ENCODE peak calls at places on chromosomes 3 and 15, in seven cellular contexts. One of them, this sample, is unnamed.
A peak's percentile ranks its signal among the peaks of the same experiment; 100 is the strongest.

GRCh38 chr3:148466143-148466542 is 231.6 kb upstream of the AGTR1 start:
- DNase-seq in fibroblast of pulmonary artery: peak; percentile 45
- DNase-seq in progenitor cell of endocrine pancreas: no peak
- DNase-seq in HTR-8/SVneo: peak; percentile 3
- DNase-seq in stimulated activated naive CD8-positive, alpha-beta T cell treated with anti-CD3 and anti-CD28 coated beads, Interleukin-15, amount 100 ng/mL, for 72 hours: no peak
- DNase-seq in NCI-H2171 treated with DMSO at 0.1 percent for 48 hours: no peak
- DNase-seq in putamen: peak; percentile 26
- DNase-seq in this sample: no peak

GRCh38 chr3:43525941-43526607 is 95.7 kb downstream of the ANO10 start:
- DNase-seq in NCI-H2171 treated with DMSO at 0.1 percent for 48 hours: no peak
- DNase-seq in HTR-8/SVneo: no peak
- DNase-seq in putamen: no peak
- DNase-seq in fibroblast of pulmonary artery: peak; percentile 43
- DNase-seq in stimulated activated naive CD8-positive, alpha-beta T cell treated with anti-CD3 and anti-CD28 coated beads, Interleukin-15, amount 100 ng/mL, for 72 hours: no peak
- DNase-seq in progenitor cell of endocrine pancreas: no peak
- DNase-seq in this sample: peak; percentile 85

GRCh38 chr3:189270248-189270832 is 98.6 kb downstream of the TPRG1 start:
- DNase-seq in fibroblast of pulmonary artery: peak; percentile 78
- DNase-seq in HTR-8/SVneo: peak; percentile 51
- DNase-seq in progenitor cell of endocrine pancreas: peak; percentile 30
- DNase-seq in NCI-H2171 treated with DMSO at 0.1 percent for 48 hours: peak; percentile 78
- DNase-seq in putamen: peak; percentile 16
- DNase-seq in stimulated activated naive CD8-positive, alpha-beta T cell treated with anti-CD3 and anti-CD28 coated beads, Interleukin-15, amount 100 ng/mL, for 72 hours: peak; percentile 36
- DNase-seq in this sample: peak; percentile 88

GRCh38 chr15:83112233-83112958 is 5.0 kb downstream of the TM6SF1 start:
- DNase-seq in HTR-8/SVneo: peak; percentile 41
- DNase-seq in fibroblast of pulmonary artery: peak; percentile 84
- DNase-seq in progenitor cell of endocrine pancreas: no peak
- DNase-seq in stimulated activated naive CD8-positive, alpha-beta T cell treated with anti-CD3 and anti-CD28 coated beads, Interleukin-15, amount 100 ng/mL, for 72 hours: no peak
- DNase-seq in NCI-H2171 treated with DMSO at 0.1 percent for 48 hours: no peak
- DNase-seq in putamen: no peak
- DNase-seq in this sample: no peak

GRCh38 chr3:149763565-149763964 is 11.3 kb upstream of the COMMD2 start:
- DNase-seq in NCI-H2171 treated with DMSO at 0.1 percent for 48 hours: no peak
- DNase-seq in putamen: no peak
- DNase-seq in progenitor cell of endocrine pancreas: no peak
- DNase-seq in stimulated activated naive CD8-positive, alpha-beta T cell treated with anti-CD3 and anti-CD28 coated beads, Interleukin-15, amount 100 ng/mL, for 72 hours: no peak
- DNase-seq in HTR-8/SVneo: no peak
- DNase-seq in fibroblast of pulmonary artery: no peak
- DNase-seq in this sample: no peak

GRCh38 chr3:48432411-48433371 is 2.8 kb upstream of the PLXNB1 start:
- DNase-seq in fibroblast of pulmonary artery: no peak
- DNase-seq in putamen: no peak
- DNase-seq in HTR-8/SVneo: no peak
- DNase-seq in stimulated activated naive CD8-positive, alpha-beta T cell treated with anti-CD3 and anti-CD28 coated beads, Interleukin-15, amount 100 ng/mL, for 72 hours: no peak
- DNase-seq in NCI-H2171 treated with DMSO at 0.1 percent for 48 hours: no peak
- DNase-seq in progenitor cell of endocrine pancreas: no peak
- DNase-seq in this sample: peak; percentile 90

GRCh38 chr15:93252780-93253179 is 163.8 kb upstream of the RGMA start:
- DNase-seq in putamen: no peak
- DNase-seq in progenitor cell of endocrine pancreas: no peak
- DNase-seq in stimulated activated naive CD8-positive, alpha-beta T cell treated with anti-CD3 and anti-CD28 coated beads, Interleukin-15, amount 100 ng/mL, for 72 hours: no peak
- DNase-seq in fibroblast of pulmonary artery: no peak
- DNase-seq in HTR-8/SVneo: no peak
- DNase-seq in NCI-H2171 treated with DMSO at 0.1 percent for 48 hours: no peak
- DNase-seq in this sample: no peak

GRCh38 chr15:66238318-66238717 is 15.2 kb downstream of the MEGF11 start:
- DNase-seq in putamen: no peak
- DNase-seq in NCI-H2171 treated with DMSO at 0.1 percent for 48 hours: no peak
- DNase-seq in HTR-8/SVneo: no peak
- DNase-seq in fibroblast of pulmonary artery: no peak
- DNase-seq in progenitor cell of endocrine pancreas: no peak
- DNase-seq in stimulated activated naive CD8-positive, alpha-beta T cell treated with anti-CD3 and anti-CD28 coated beads, Interleukin-15, amount 100 ng/mL, for 72 hours: no peak
- DNase-seq in this sample: no peak

GRCh38 chr15:61227269-61228024 is 1.7 kb downstream of the RORA start:
- DNase-seq in NCI-H2171 treated with DMSO at 0.1 percent for 48 hours: peak; percentile 59
- DNase-seq in progenitor cell of endocrine pancreas: no peak
- DNase-seq in HTR-8/SVneo: peak; percentile 53
- DNase-seq in putamen: peak; percentile 15
- DNase-seq in fibroblast of pulmonary artery: peak; percentile 40
- DNase-seq in stimulated activated naive CD8-positive, alpha-beta T cell treated with anti-CD3 and anti-CD28 coated beads, Interleukin-15, amount 100 ng/mL, for 72 hours: no peak
- DNase-seq in this sample: peak; percentile 9

GRCh38 chr15:61835476-61836106 is 224.7 kb downstream of the VPS13C start:
- DNase-seq in HTR-8/SVneo: peak; percentile 61
- DNase-seq in putamen: peak; percentile 47
- DNase-seq in fibroblast of pulmonary artery: peak; percentile 67
- DNase-seq in progenitor cell of endocrine pancreas: peak; percentile 62
- DNase-seq in NCI-H2171 treated with DMSO at 0.1 percent for 48 hours: peak; percentile 83
- DNase-seq in stimulated activated naive CD8-positive, alpha-beta T cell treated with anti-CD3 and anti-CD28 coated beads, Interleukin-15, amount 100 ng/mL, for 72 hours: peak; percentile 52
- DNase-seq in this sample: peak; percentile 63

GRCh38 chr15:86164222-86164898 is 84.7 kb downstream of the AGBL1 start:
- DNase-seq in HTR-8/SVneo: no peak
- DNase-seq in NCI-H2171 treated with DMSO at 0.1 percent for 48 hours: no peak
- DNase-seq in stimulated activated naive CD8-positive, alpha-beta T cell treated with anti-CD3 and anti-CD28 coated beads, Interleukin-15, amount 100 ng/mL, for 72 hours: no peak
- DNase-seq in fibroblast of pulmonary artery: no peak
- DNase-seq in putamen: no peak
- DNase-seq in progenitor cell of endocrine pancreas: no peak
- DNase-seq in this sample: peak; percentile 39

GRCh38 chr15:31828594-31828993 is 201.7 kb upstream of the CHRNA7 start:
- DNase-seq in putamen: peak; percentile 47
- DNase-seq in progenitor cell of endocrine pancreas: no peak
- DNase-seq in stimulated activated naive CD8-positive, alpha-beta T cell treated with anti-CD3 and anti-CD28 coated beads, Interleukin-15, amount 100 ng/mL, for 72 hours: no peak
- DNase-seq in HTR-8/SVneo: no peak
- DNase-seq in fibroblast of pulmonary artery: no peak
- DNase-seq in NCI-H2171 treated with DMSO at 0.1 percent for 48 hours: no peak
- DNase-seq in this sample: no peak

GRCh38 chr15:74841761-74842385 is 1.1 kb downstream of the ULK3 start:
- DNase-seq in putamen: no peak
- DNase-seq in NCI-H2171 treated with DMSO at 0.1 percent for 48 hours: no peak
- DNase-seq in progenitor cell of endocrine pancreas: no peak
- DNase-seq in fibroblast of pulmonary artery: no peak
- DNase-seq in stimulated activated naive CD8-positive, alpha-beta T cell treated with anti-CD3 and anti-CD28 coated beads, Interleukin-15, amount 100 ng/mL, for 72 hours: no peak
- DNase-seq in HTR-8/SVneo: no peak
- DNase-seq in this sample: no peak

GRCh38 chr3:150349314-150350097 is 58.6 kb upstream of the TSC22D2 start:
- DNase-seq in HTR-8/SVneo: no peak
- DNase-seq in stimulated activated naive CD8-positive, alpha-beta T cell treated with anti-CD3 and anti-CD28 coated beads, Interleukin-15, amount 100 ng/mL, for 72 hours: no peak
- DNase-seq in progenitor cell of endocrine pancreas: no peak
- DNase-seq in putamen: peak; percentile 93
- DNase-seq in NCI-H2171 treated with DMSO at 0.1 percent for 48 hours: no peak
- DNase-seq in fibroblast of pulmonary artery: no peak
- DNase-seq in this sample: no peak

GRCh38 chr3:32822609-32823498 is 5.1 kb downstream of the TRIM71 start:
- DNase-seq in putamen: no peak
- DNase-seq in NCI-H2171 treated with DMSO at 0.1 percent for 48 hours: no peak
- DNase-seq in stimulated activated naive CD8-positive, alpha-beta T cell treated with anti-CD3 and anti-CD28 coated beads, Interleukin-15, amount 100 ng/mL, for 72 hours: no peak
- DNase-seq in progenitor cell of endocrine pancreas: no peak
- DNase-seq in fibroblast of pulmonary artery: no peak
- DNase-seq in HTR-8/SVneo: no peak
- DNase-seq in this sample: no peak

GRCh38 chr15:33398555-33398954 is 87.8 kb downstream of the RYR3 start:
- DNase-seq in fibroblast of pulmonary artery: no peak
- DNase-seq in putamen: peak; percentile 56
- DNase-seq in HTR-8/SVneo: no peak
- DNase-seq in stimulated activated naive CD8-positive, alpha-beta T cell treated with anti-CD3 and anti-CD28 coated beads, Interleukin-15, amount 100 ng/mL, for 72 hours: no peak
- DNase-seq in NCI-H2171 treated with DMSO at 0.1 percent for 48 hours: no peak
- DNase-seq in progenitor cell of endocrine pancreas: no peak
- DNase-seq in this sample: no peak

GRCh38 chr15:59994855-59995557 is 9.1 kb upstream of the FOXB1 start:
- DNase-seq in stimulated activated naive CD8-positive, alpha-beta T cell treated with anti-CD3 and anti-CD28 coated beads, Interleukin-15, amount 100 ng/mL, for 72 hours: no peak
- DNase-seq in fibroblast of pulmonary artery: no peak
- DNase-seq in putamen: no peak
- DNase-seq in HTR-8/SVneo: no peak
- DNase-seq in progenitor cell of endocrine pancreas: no peak
- DNase-seq in NCI-H2171 treated with DMSO at 0.1 percent for 48 hours: no peak
- DNase-seq in this sample: no peak

GRCh38 chr3:142645236-142645793 is 49.1 kb downstream of the PLS1 start:
- DNase-seq in progenitor cell of endocrine pancreas: no peak
- DNase-seq in NCI-H2171 treated with DMSO at 0.1 percent for 48 hours: no peak
- DNase-seq in stimulated activated naive CD8-positive, alpha-beta T cell treated with anti-CD3 and anti-CD28 coated beads, Interleukin-15, amount 100 ng/mL, for 72 hours: no peak
- DNase-seq in fibroblast of pulmonary artery: peak; percentile 52
- DNase-seq in putamen: peak; percentile 8
- DNase-seq in HTR-8/SVneo: peak; percentile 56
- DNase-seq in this sample: peak; percentile 80

GRCh38 chr3:126432361-126432760 is 37.7 kb downstream of the CFAP100 start:
- DNase-seq in HTR-8/SVneo: no peak
- DNase-seq in stimulated activated naive CD8-positive, alpha-beta T cell treated with anti-CD3 and anti-CD28 coated beads, Interleukin-15, amount 100 ng/mL, for 72 hours: no peak
- DNase-seq in NCI-H2171 treated with DMSO at 0.1 percent for 48 hours: no peak
- DNase-seq in progenitor cell of endocrine pancreas: no peak
- DNase-seq in putamen: no peak
- DNase-seq in fibroblast of pulmonary artery: peak; percentile 5
- DNase-seq in this sample: no peak

GRCh38 chr3:85164446-85164845 is 205.7 kb downstream of the CADM2 start:
- DNase-seq in NCI-H2171 treated with DMSO at 0.1 percent for 48 hours: no peak
- DNase-seq in HTR-8/SVneo: no peak
- DNase-seq in fibroblast of pulmonary artery: no peak
- DNase-seq in putamen: no peak
- DNase-seq in progenitor cell of endocrine pancreas: no peak
- DNase-seq in stimulated activated naive CD8-positive, alpha-beta T cell treated with anti-CD3 and anti-CD28 coated beads, Interleukin-15, amount 100 ng/mL, for 72 hours: no peak
- DNase-seq in this sample: no peak

GRCh38 chr15:64738231-64739095 is 36.9 kb downstream of the RBPMS2 start:
- DNase-seq in progenitor cell of endocrine pancreas: no peak
- DNase-seq in putamen: no peak
- DNase-seq in stimulated activated naive CD8-positive, alpha-beta T cell treated with anti-CD3 and anti-CD28 coated beads, Interleukin-15, amount 100 ng/mL, for 72 hours: no peak
- DNase-seq in HTR-8/SVneo: no peak
- DNase-seq in NCI-H2171 treated with DMSO at 0.1 percent for 48 hours: no peak
- DNase-seq in fibroblast of pulmonary artery: no peak
- DNase-seq in this sample: no peak

GRCh38 chr15:62920569-62921502 is 121.7 kb upstream of the TPM1 start:
- DNase-seq in fibroblast of pulmonary artery: peak; percentile 81
- DNase-seq in HTR-8/SVneo: no peak
- DNase-seq in stimulated activated naive CD8-positive, alpha-beta T cell treated with anti-CD3 and anti-CD28 coated beads, Interleukin-15, amount 100 ng/mL, for 72 hours: no peak
- DNase-seq in NCI-H2171 treated with DMSO at 0.1 percent for 48 hours: no peak
- DNase-seq in progenitor cell of endocrine pancreas: no peak
- DNase-seq in putamen: no peak
- DNase-seq in this sample: peak; percentile 77

GRCh38 chr3:161560006-161560637 is 63.5 kb downstream of the OTOL1 start:
- DNase-seq in fibroblast of pulmonary artery: peak; percentile 59
- DNase-seq in NCI-H2171 treated with DMSO at 0.1 percent for 48 hours: peak; percentile 21
- DNase-seq in HTR-8/SVneo: peak; percentile 23
- DNase-seq in putamen: peak; percentile 71
- DNase-seq in progenitor cell of endocrine pancreas: peak; percentile 41
- DNase-seq in stimulated activated naive CD8-positive, alpha-beta T cell treated with anti-CD3 and anti-CD28 coated beads, Interleukin-15, amount 100 ng/mL, for 72 hours: no peak
- DNase-seq in this sample: peak; percentile 68

GRCh38 chr3:177195242-177195940 is 1.9 kb downstream of the TBL1XR1 start:
- DNase-seq in fibroblast of pulmonary artery: peak; percentile 48
- DNase-seq in NCI-H2171 treated with DMSO at 0.1 percent for 48 hours: peak; percentile 39
- DNase-seq in stimulated activated naive CD8-positive, alpha-beta T cell treated with anti-CD3 and anti-CD28 coated beads, Interleukin-15, amount 100 ng/mL, for 72 hours: no peak
- DNase-seq in HTR-8/SVneo: no peak
- DNase-seq in putamen: peak; percentile 47
- DNase-seq in progenitor cell of endocrine pancreas: no peak
- DNase-seq in this sample: peak; percentile 65

GRCh38 chr3:17013571-17013970 is 128.8 kb downstream of the PLCL2 start:
- DNase-seq in stimulated activated naive CD8-positive, alpha-beta T cell treated with anti-CD3 and anti-CD28 coated beads, Interleukin-15, amount 100 ng/mL, for 72 hours: no peak
- DNase-seq in putamen: no peak
- DNase-seq in progenitor cell of endocrine pancreas: no peak
- DNase-seq in fibroblast of pulmonary artery: no peak
- DNase-seq in HTR-8/SVneo: no peak
- DNase-seq in NCI-H2171 treated with DMSO at 0.1 percent for 48 hours: no peak
- DNase-seq in this sample: no peak

GRCh38 chr3:10835406-10835805 is 19.4 kb downstream of the SLC6A11 start:
- DNase-seq in progenitor cell of endocrine pancreas: no peak
- DNase-seq in fibroblast of pulmonary artery: no peak
- DNase-seq in HTR-8/SVneo: no peak
- DNase-seq in NCI-H2171 treated with DMSO at 0.1 percent for 48 hours: no peak
- DNase-seq in stimulated activated naive CD8-positive, alpha-beta T cell treated with anti-CD3 and anti-CD28 coated beads, Interleukin-15, amount 100 ng/mL, for 72 hours: no peak
- DNase-seq in putamen: no peak
- DNase-seq in this sample: no peak

GRCh38 chr15:84955089-84955848 is 26.4 kb upstream of the PDE8A start:
- DNase-seq in putamen: peak; percentile 79
- DNase-seq in progenitor cell of endocrine pancreas: peak; percentile 32
- DNase-seq in fibroblast of pulmonary artery: peak; percentile 86
- DNase-seq in stimulated activated naive CD8-positive, alpha-beta T cell treated with anti-CD3 and anti-CD28 coated beads, Interleukin-15, amount 100 ng/mL, for 72 hours: no peak
- DNase-seq in NCI-H2171 treated with DMSO at 0.1 percent for 48 hours: peak; percentile 43
- DNase-seq in HTR-8/SVneo: peak; percentile 72
- DNase-seq in this sample: peak; percentile 73